ENCODE peak calls at places on chromosomes 3 and 15, in ten cellular contexts. R is activated CD4-positive, alpha-beta T cell treated with anti-CD3 and anti-CD28 coated beads, Interleukin-2, amount 10 ng/mL, durations not matched to agents 7 days and 5 days; F is activated CD8-positive, alpha-beta memory T cell treated with anti-CD3 and anti-CD28 coated beads for 24 hours; T is T-helper 9 cell; S is left ventricle myocardium superior; J is SIG-M5; V is fibroblast of the aortic adventitia; Q is Kasumi-1; L is ovary; K is hippocampal formation. Y is an unnamed sample.

GRCh38 chr3:174937488-174937887 is 78.4 kb downstream of the NAALADL2 start:
- DNase-seq in J (no peak), S (no peak), F (no peak), K (no peak), L (no peak), T (no peak), R (no peak), V (peak), Q (no peak), Y (no peak)

GRCh38 chr3:142886938-142887337 is 1.9 kb downstream of the PCOLCE2 start:
- DNase-seq in J (no peak), T (no peak), L (no peak), S (no peak), F (no peak), K (no peak), R (no peak), Q (no peak), V (peak), Y (peak)

GRCh38 chr3:53162672-53163458 is 1.9 kb downstream of the PRKCD start:
- DNase-seq in L (no peak), V (peak), Q (no peak), R (peak), F (peak), T (peak), J (no peak), K (no peak), S (no peak), Y (no peak)

GRCh38 chr3:15581471-15582394 is 19.6 kb downstream of the HACL1 start:
- DNase-seq in Q (no peak), F (no peak), L (no peak), T (no peak), V (no peak), J (no peak), K (no peak), S (no peak), R (no peak), Y (no peak)

GRCh38 chr15:33912326-33912725 is 56.0 kb upstream of the CHRM5 start:
- DNase-seq in F (no peak), Q (no peak), K (no peak), T (no peak), S (no peak), J (no peak), R (no peak), L (no peak), V (no peak), Y (no peak)

GRCh38 chr3:139718415-139718814 is 40.6 kb upstream of the NMNAT3 start:
- DNase-seq in V (peak), J (no peak), F (no peak), R (no peak), T (no peak), K (peak), S (peak), Q (no peak), L (peak), Y (peak)

GRCh38 chr3:159620873-159621272 is 367.8 kb upstream of the IL12A start:
- DNase-seq in J (no peak), T (no peak), Q (no peak), K (no peak), L (no peak), R (no peak), V (peak), F (no peak), S (no peak), Y (no peak)

GRCh38 chr3:160340351-160340750 is 58.7 kb downstream of the IFT80 start:
- DNase-seq in Q (no peak), V (no peak), K (no peak), T (no peak), L (no peak), S (no peak), J (no peak), F (no peak), R (no peak), Y (no peak)

GRCh38 chr3:187027531-187027936 is 97.2 kb downstream of the ST6GAL1 start:
- DNase-seq in R (peak), K (no peak), V (no peak), T (peak), S (no peak), J (no peak), L (no peak), F (no peak), Q (no peak), Y (no peak)

GRCh38 chr3:193057616-193058015 is 140.0 kb upstream of the MB21D2 start:
- DNase-seq in J (no peak), F (no peak), R (no peak), K (no peak), Q (no peak), L (no peak), V (no peak), T (no peak), S (no peak), Y (no peak)

GRCh38 chr3:112786002-112786590 is 60.6 kb downstream of the CD200R1L start:
- DNase-seq in Q (no peak), J (no peak), F (no peak), T (no peak), V (peak), K (no peak), R (no peak), S (no peak), L (no peak), Y (peak)

GRCh38 chr15:95457520-95457919 is 873.0 kb upstream of the NR2F2 start:
- DNase-seq in J (no peak), T (no peak), R (no peak), S (peak), Q (no peak), K (no peak), L (peak), F (no peak), V (peak), Y (no peak)

GRCh38 chr3:27511724-27512422 is 27.7 kb upstream of the SLC4A7 start:
- DNase-seq in S (no peak), V (no peak), F (no peak), R (no peak), K (no peak), L (no peak), J (no peak), T (no peak), Q (no peak), Y (no peak)

GRCh38 chr3:157447026-157447694 is 10.5 kb downstream of the PTX3 start:
- DNase-seq in V (peak), J (no peak), K (no peak), T (no peak), Q (peak), S (no peak), L (no peak), F (no peak), R (no peak), Y (peak)

GRCh38 chr3:194686816-194687637 is 1.3 kb downstream of the FAM43A start:
- DNase-seq in L (peak), Q (no peak), J (no peak), S (peak), F (peak), V (peak), T (peak), R (no peak), K (peak), Y (no peak)

GRCh38 chr15:72252663-72253299 is 19.6 kb downstream of the PARP6 start:
- DNase-seq in F (no peak), Q (no peak), J (no peak), R (no peak), S (no peak), K (no peak), T (no peak), L (no peak), V (no peak), Y (no peak)

GRCh38 chr15:49645277-49645676 is 24.4 kb downstream of the DTWD1 start:
- DNase-seq in K (no peak), R (no peak), F (no peak), J (no peak), S (no peak), V (peak), T (no peak), L (no peak), Q (no peak), Y (no peak)

GRCh38 chr3:61990618-61991017 is 382.7 kb downstream of the FEZF2 start:
- DNase-seq in F (no peak), R (no peak), K (no peak), L (no peak), S (no peak), V (no peak), Q (no peak), T (no peak), J (no peak), Y (no peak)

GRCh38 chr3:193488741-193489140 is 66.0 kb downstream of the ATP13A4 start:
- DNase-seq in K (no peak), T (no peak), R (no peak), S (no peak), L (no peak), Q (no peak), F (no peak), J (no peak), V (no peak), Y (no peak)